ENCODE peak calls at places on chromosomes 1 and 21, in six cellular contexts. One of them, this sample, is unnamed.
A peak's percentile ranks its signal among the peaks of the same experiment; 100 is the strongest.

GRCh38 chr21:42381347-42381984 is 14.4 kb downstream of the TMPRSS3 start:
- DNase-seq in IMR-90: peak; percentile 46
- DNase-seq in HTR-8/SVneo: no peak
- DNase-seq in activated T-helper 9 cell treated with anti-CD3 and anti-CD28 coated beads, Interleukin-2, amount 50 U/mL, for 16 hours: peak; percentile 37
- DNase-seq in adrenal gland: no peak
- DNase-seq in skeletal muscle cell: no peak
- DNase-seq in this sample: no peak

GRCh38 chr1:33369764-33370163 is 48.9 kb upstream of the A3GALT2 start:
- DNase-seq in activated T-helper 9 cell treated with anti-CD3 and anti-CD28 coated beads, Interleukin-2, amount 50 U/mL, for 16 hours: no peak
- DNase-seq in IMR-90: no peak
- DNase-seq in skeletal muscle cell: no peak
- DNase-seq in adrenal gland: no peak
- DNase-seq in HTR-8/SVneo: no peak
- DNase-seq in this sample: no peak

GRCh38 chr1:206883160-206883559 is 14.1 kb upstream of the IL24 start:
- DNase-seq in IMR-90: no peak
- DNase-seq in HTR-8/SVneo: no peak
- DNase-seq in skeletal muscle cell: no peak
- DNase-seq in adrenal gland: no peak
- DNase-seq in activated T-helper 9 cell treated with anti-CD3 and anti-CD28 coated beads, Interleukin-2, amount 50 U/mL, for 16 hours: no peak
- DNase-seq in this sample: no peak

GRCh38 chr1:10651377-10651776 is 145.1 kb downstream of the CASZ1 start:
- DNase-seq in activated T-helper 9 cell treated with anti-CD3 and anti-CD28 coated beads, Interleukin-2, amount 50 U/mL, for 16 hours: no peak
- DNase-seq in IMR-90: peak; percentile 31
- DNase-seq in adrenal gland: no peak
- DNase-seq in HTR-8/SVneo: peak; percentile 39
- DNase-seq in skeletal muscle cell: no peak
- DNase-seq in this sample: no peak

GRCh38 chr21:44761011-44761729 is 40.5 kb downstream of the UBE2G2 start:
- DNase-seq in adrenal gland: no peak
- DNase-seq in IMR-90: no peak
- DNase-seq in HTR-8/SVneo: no peak
- DNase-seq in skeletal muscle cell: no peak
- DNase-seq in activated T-helper 9 cell treated with anti-CD3 and anti-CD28 coated beads, Interleukin-2, amount 50 U/mL, for 16 hours: no peak
- DNase-seq in this sample: no peak

GRCh38 chr1:226657788-226658537 is 81.1 kb downstream of the ITPKB start:
- DNase-seq in adrenal gland: no peak
- DNase-seq in skeletal muscle cell: no peak
- DNase-seq in activated T-helper 9 cell treated with anti-CD3 and anti-CD28 coated beads, Interleukin-2, amount 50 U/mL, for 16 hours: no peak
- DNase-seq in HTR-8/SVneo: no peak
- DNase-seq in IMR-90: no peak
- DNase-seq in this sample: no peak

GRCh38 chr1:150282558-150282958 is 204 bp downstream of the CIART start:
- DNase-seq in HTR-8/SVneo: no peak
- DNase-seq in activated T-helper 9 cell treated with anti-CD3 and anti-CD28 coated beads, Interleukin-2, amount 50 U/mL, for 16 hours: no peak
- DNase-seq in adrenal gland: no peak
- DNase-seq in IMR-90: peak; percentile 22
- DNase-seq in skeletal muscle cell: no peak
- DNase-seq in this sample: no peak

GRCh38 chr1:10451286-10451685 is 1.5 kb downstream of the CORT start:
- DNase-seq in IMR-90: peak; percentile 44
- DNase-seq in activated T-helper 9 cell treated with anti-CD3 and anti-CD28 coated beads, Interleukin-2, amount 50 U/mL, for 16 hours: no peak
- DNase-seq in skeletal muscle cell: no peak
- DNase-seq in adrenal gland: no peak
- DNase-seq in HTR-8/SVneo: no peak
- DNase-seq in this sample: no peak

GRCh38 chr1:115507256-115507589 is 134.5 kb upstream of the VANGL1 start:
- DNase-seq in activated T-helper 9 cell treated with anti-CD3 and anti-CD28 coated beads, Interleukin-2, amount 50 U/mL, for 16 hours: no peak
- DNase-seq in HTR-8/SVneo: no peak
- DNase-seq in skeletal muscle cell: no peak
- DNase-seq in IMR-90: peak; percentile 63
- DNase-seq in adrenal gland: no peak
- DNase-seq in this sample: peak; percentile 22

GRCh38 chr1:58881471-58881994 is 97.7 kb upstream of the JUN start:
- DNase-seq in skeletal muscle cell: peak; percentile 50
- DNase-seq in adrenal gland: peak; percentile 91
- DNase-seq in activated T-helper 9 cell treated with anti-CD3 and anti-CD28 coated beads, Interleukin-2, amount 50 U/mL, for 16 hours: no peak
- DNase-seq in HTR-8/SVneo: peak; percentile 49
- DNase-seq in IMR-90: peak; percentile 82
- DNase-seq in this sample: peak; percentile 87

GRCh38 chr1:33298623-33299277 is 22.1 kb downstream of the A3GALT2 start:
- DNase-seq in HTR-8/SVneo: peak; percentile 72
- DNase-seq in skeletal muscle cell: no peak
- DNase-seq in activated T-helper 9 cell treated with anti-CD3 and anti-CD28 coated beads, Interleukin-2, amount 50 U/mL, for 16 hours: peak; percentile 32
- DNase-seq in adrenal gland: peak; percentile 70
- DNase-seq in IMR-90: peak; percentile 52
- DNase-seq in this sample: peak; percentile 53

GRCh38 chr1:28354121-28354520 is 15.4 kb upstream of the PHACTR4 start:
- DNase-seq in adrenal gland: no peak
- DNase-seq in activated T-helper 9 cell treated with anti-CD3 and anti-CD28 coated beads, Interleukin-2, amount 50 U/mL, for 16 hours: no peak
- DNase-seq in IMR-90: peak; percentile 69
- DNase-seq in skeletal muscle cell: no peak
- DNase-seq in HTR-8/SVneo: peak; percentile 33
- DNase-seq in this sample: peak; percentile 51

GRCh38 chr1:32759521-32759980 is 57.0 kb upstream of the SYNC start:
- DNase-seq in activated T-helper 9 cell treated with anti-CD3 and anti-CD28 coated beads, Interleukin-2, amount 50 U/mL, for 16 hours: no peak
- DNase-seq in HTR-8/SVneo: no peak
- DNase-seq in adrenal gland: peak; percentile 58
- DNase-seq in skeletal muscle cell: no peak
- DNase-seq in IMR-90: no peak
- DNase-seq in this sample: no peak

GRCh38 chr1:53896673-53897229 is 2.8 kb downstream of the DIO1 start:
- DNase-seq in IMR-90: peak; percentile 87
- DNase-seq in HTR-8/SVneo: no peak
- DNase-seq in adrenal gland: no peak
- DNase-seq in activated T-helper 9 cell treated with anti-CD3 and anti-CD28 coated beads, Interleukin-2, amount 50 U/mL, for 16 hours: no peak
- DNase-seq in skeletal muscle cell: peak; percentile 47
- DNase-seq in this sample: peak; percentile 66

This sample was measured in LHCN-M2.